ENCODE peak calls at places on chromosomes 4 and X, in ten cellular contexts. T is CD8-positive, alpha-beta T cell; P is testis; S is heart right ventricle; H is neural crest cell; M is pancreas; R is tibial artery; E is ascending aorta; L is osteocyte; I is OCI-LY7. A is an unnamed sample.

GRCh38 chrX:138917781-138918180 is 206.3 kb upstream of the FGF13 start:
- DNase-seq in S (no peak), T (no peak), P (no peak), H (no peak), M (no peak), I (no peak), E (no peak), L (no peak), R (no peak), A (no peak)

GRCh38 chr4:74104145-74104544 is 5.2 kb upstream of the CXCL2 start:
- DNase-seq in S (no peak), R (no peak), L (no peak), M (no peak), H (no peak), T (no peak), E (no peak), I (no peak), P (no peak), A (no peak)

GRCh38 chr4:71189471-71189870 is 149.3 kb upstream of the SLC4A4 start:
- DNase-seq in M (no peak), P (no peak), L (no peak), E (no peak), I (no peak), H (no peak), R (no peak), S (no peak), T (no peak), A (no peak)

GRCh38 chrX:45758738-45759397 is 558.2 kb upstream of the DIPK2B start:
- DNase-seq in T (no peak), L (no peak), R (no peak), E (no peak), S (no peak), M (no peak), H (no peak), P (no peak), I (no peak), A (no peak)

GRCh38 chr4:33149658-33150057 is 2429.5 kb downstream of the PCDH7 start:
- DNase-seq in E (no peak), I (no peak), R (no peak), L (no peak), S (no peak), M (no peak), P (no peak), T (no peak), H (no peak), A (no peak)

GRCh38 chr4:80446664-80447063 is 111.1 kb downstream of the CFAP299 start:
- DNase-seq in I (no peak), E (no peak), P (no peak), L (no peak), H (no peak), M (no peak), S (no peak), R (no peak), T (no peak), A (no peak)

GRCh38 chr4:86306816-86307215 is 53.0 kb downstream of the MAPK10 start:
- DNase-seq in E (no peak), M (no peak), R (no peak), S (no peak), T (no peak), H (no peak), L (no peak), P (no peak), I (no peak), A (no peak)

GRCh38 chr4:53702334-53703266 is 111.3 kb upstream of the LNX1 start:
- DNase-seq in M (peak; percentile 67), E (peak; percentile 80), H (peak; percentile 57), S (peak; percentile 87), T (no peak), I (peak; percentile 87), P (peak; percentile 85), L (peak; percentile 93), R (peak; percentile 87), A (peak; percentile 25)

GRCh38 chr4:151563194-151563593 is 154.2 kb downstream of the FHIP1A start:
- DNase-seq in H (no peak), T (no peak), P (no peak), M (no peak), S (no peak), L (no peak), R (no peak), E (no peak), I (no peak), A (no peak)

GRCh38 chr4:76879731-76880364 is 18.1 kb downstream of the SOWAHB start:
- DNase-seq in R (no peak), P (no peak), T (no peak), M (no peak), E (no peak), I (no peak), S (no peak), H (no peak), L (no peak), A (no peak)

GRCh38 chr4:68416591-68416990 is 30.7 kb upstream of the TMPRSS11E start:
- DNase-seq in S (no peak), L (no peak), P (no peak), T (no peak), I (no peak), M (no peak), R (no peak), H (no peak), E (no peak), A (no peak)

GRCh38 chr4:150181536-150181935 is 103.3 kb downstream of the DCLK2 start:
- DNase-seq in S (no peak), H (no peak), I (no peak), E (no peak), L (no peak), M (no peak), P (no peak), T (no peak), R (no peak), A (no peak)

GRCh38 chr4:11455201-11455835 is 26.6 kb upstream of the HS3ST1 start:
- DNase-seq in L (no peak), I (no peak), P (no peak), S (no peak), E (no peak), R (no peak), T (no peak), H (no peak), M (no peak), A (no peak)

GRCh38 chr4:7061815-7062214 is 6.0 kb downstream of the GRPEL1 start:
- DNase-seq in I (no peak), S (no peak), E (peak; percentile 45), H (no peak), P (no peak), M (no peak), L (no peak), R (peak; percentile 21), T (no peak), A (no peak)

GRCh38 chr4:93475730-93476129 is 352.8 kb upstream of the ATOH1 start:
- DNase-seq in P (no peak), M (no peak), T (no peak), S (no peak), L (no peak), R (no peak), I (no peak), H (no peak), E (no peak), A (no peak)

GRCh38 chr4:39587881-39588280 is 50.8 kb downstream of the SMIM14 start:
- DNase-seq in I (no peak), P (no peak), T (no peak), H (no peak), L (peak; percentile 11), R (no peak), E (no peak), S (no peak), M (no peak), A (no peak)

GRCh38 chr4:39591290-39591689 is 47.4 kb downstream of the SMIM14 start:
- DNase-seq in I (peak; percentile 49), S (no peak), T (no peak), P (peak; percentile 23), E (no peak), H (no peak), L (no peak), M (no peak), R (no peak), A (no peak)
- TF ChIP-seq CTCF in I (peak; percentile 65), S (no peak), T (no peak), P (no peak), E (no peak), H (no peak), L (no peak), M (no peak), R (no peak), A (no peak)

DNA sequence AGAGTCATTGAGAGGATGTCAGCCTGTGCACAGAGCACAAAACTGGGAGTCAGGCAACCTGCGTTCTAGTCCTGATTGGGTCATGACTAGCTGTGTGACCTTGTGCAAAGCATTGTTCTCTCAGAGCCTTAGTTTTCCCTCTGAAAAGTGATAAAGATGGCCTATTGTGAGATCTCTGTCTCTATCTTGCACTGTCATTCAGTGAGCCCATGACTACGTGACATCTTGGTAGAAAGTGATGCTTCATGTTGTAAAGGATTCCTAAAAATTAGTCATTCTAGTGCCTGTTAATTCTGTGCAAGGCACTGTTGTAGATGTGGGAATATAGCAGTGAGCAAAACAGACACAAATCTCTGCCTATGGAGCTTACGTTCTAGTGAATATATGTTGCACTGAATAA is 2.5 kb downstream of the PGRMC1 start:
- DNase-seq in R (no peak), M (no peak), H (no peak), T (no peak), L (no peak), S (no peak), E (no peak), P (no peak), I (no peak), A (no peak)
- TF ChIP-seq CTCF in R (no peak), M (no peak), H (no peak), T (no peak), L (no peak), S (no peak), E (no peak), P (no peak), I (no peak), A (no peak)

DNA sequence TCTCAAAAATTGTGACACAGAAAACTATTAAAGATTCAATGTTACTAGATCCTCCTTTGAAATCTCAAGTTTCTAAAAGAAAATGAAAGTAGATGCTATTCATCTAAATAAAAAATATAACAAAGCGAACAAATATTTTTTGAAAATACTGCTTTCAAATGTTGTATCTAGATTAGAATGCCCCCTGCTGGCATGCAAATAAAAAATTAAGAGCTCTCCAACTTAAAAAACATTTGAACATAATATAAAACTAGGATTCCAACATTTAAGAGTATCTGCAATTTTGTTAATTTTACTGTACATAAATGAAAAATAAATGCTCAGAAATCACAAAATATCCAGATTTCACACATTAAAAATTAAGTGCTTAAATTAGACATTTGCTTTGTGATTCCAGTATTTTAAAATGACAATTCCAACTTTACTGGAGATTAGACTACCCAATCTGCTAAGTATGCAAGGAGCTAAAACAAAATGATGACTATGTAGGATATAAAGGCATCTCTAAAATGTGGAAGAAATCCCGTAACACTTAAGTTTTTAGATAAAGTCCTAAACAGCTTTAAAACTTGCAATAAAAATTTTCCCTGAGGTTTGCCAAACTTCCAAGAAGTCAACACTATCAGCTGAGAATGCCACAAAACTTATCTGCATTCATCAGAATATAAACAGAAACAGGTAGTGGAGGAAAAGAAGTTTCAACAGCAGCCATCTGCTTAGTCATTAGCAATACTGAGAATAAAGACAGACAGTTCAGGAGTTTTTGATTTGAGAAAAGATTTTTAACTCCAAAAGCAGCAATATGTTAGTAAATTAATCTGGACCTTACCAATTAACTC is 32.6 kb downstream of the DHX15 start:
- DNase-seq in M (no peak), P (no peak), R (no peak), S (no peak), L (no peak), I (no peak), H (no peak), E (no peak), T (no peak), A (no peak)
- TF ChIP-seq CTCF in M (no peak), P (peak; percentile 47), R (no peak), S (no peak), L (peak; percentile 48), I (peak; percentile 83), H (peak; percentile 61), E (no peak), T (peak; percentile 57), A (no peak)

GRCh38 chrX:86349115-86349514 is 200.9 kb downstream of the DACH2 start:
- DNase-seq in M (no peak), R (no peak), T (no peak), I (no peak), L (no peak), E (no peak), P (no peak), H (no peak), S (no peak), A (no peak)
- TF ChIP-seq CTCF in M (no peak), R (no peak), T (no peak), I (no peak), L (no peak), E (no peak), P (no peak), H (no peak), S (no peak), A (no peak)